ENCODE peak calls at places on chromosomes 13 and 19, in six cellular contexts. N, L, C, P, K and V are unnamed samples.

GRCh38 chr19:43464089-43464775 is 1.2 kb downstream of the LYPD3 start:
- DNase-seq in N (no peak), L (no peak), C (peak), P (no peak), K (no peak), V (peak)

GRCh38 chr13:26029581-26030136 is 22.2 kb downstream of the SHISA2 start:
- DNase-seq in N (no peak), L (no peak), C (no peak), P (no peak), K (no peak), V (no peak)

GRCh38 chr13:63551731-63552130 is 2136.1 kb upstream of the PCDH20 start:
- DNase-seq in N (no peak), L (no peak), C (no peak), P (no peak), K (no peak), V (no peak)

GRCh38 chr19:10885241-10886169 is 14.2 kb downstream of the CARM1 start:
- DNase-seq in N (no peak), L (no peak), C (no peak), P (no peak), K (peak), V (no peak)

GRCh38 chr13:45925151-45925550 is 73.6 kb upstream of the SIAH3 start:
- DNase-seq in N (no peak), L (peak), C (no peak), P (no peak), K (no peak), V (no peak)

GRCh38 chr19:55095260-55096060 is 19.8 kb downstream of the EPS8L1 start:
- DNase-seq in N (no peak), L (no peak), C (no peak), P (no peak), K (no peak), V (no peak)

GRCh38 chr13:107124129-107124718 is 556.3 kb upstream of the ARGLU1 start:
- DNase-seq in N (no peak), L (peak), C (no peak), P (no peak), K (peak), V (no peak)

GRCh38 chr19:45994456-45994988 is 745 bp upstream of the CCDC61 start:
- DNase-seq in N (no peak), L (peak), C (no peak), P (no peak), K (peak), V (no peak)

GRCh38 chr19:16001481-16002312 is 52.9 kb downstream of the OR10H4 start:
- DNase-seq in N (no peak), L (peak), C (no peak), P (peak), K (peak), V (peak)

GRCh38 chr13:100673376-100673830 is 1.2 kb downstream of the TMTC4 start:
- DNase-seq in N (no peak), L (no peak), C (peak), P (no peak), K (no peak), V (peak)

GRCh38 chr19:38056646-38057045 is 149.6 kb downstream of the SIPA1L3 start:
- DNase-seq in N (no peak), L (no peak), C (no peak), P (no peak), K (no peak), V (no peak)

GRCh38 chr13:85650613-85651012 is 148.6 kb downstream of the SLITRK6 start:
- DNase-seq in N (no peak), L (no peak), C (no peak), P (no peak), K (no peak), V (no peak)

GRCh38 chr19:9673912-9674668 is 810 bp downstream of the ZNF562 start:
- DNase-seq in N (no peak), L (peak), C (no peak), P (no peak), K (peak), V (no peak)

GRCh38 chr19:53646144-53646543 is 14.3 kb downstream of the DPRX start:
- DNase-seq in N (no peak), L (no peak), C (no peak), P (no peak), K (no peak), V (no peak)

GRCh38 chr13:64928704-64929499 is 2301.2 kb downstream of the PCDH9 start:
- DNase-seq in N (peak), L (peak), C (no peak), P (peak), K (peak), V (no peak)

GRCh38 chr13:110616103-110617101 is 1.1 kb downstream of the NAXD start:
- DNase-seq in N (no peak), L (peak), C (no peak), P (no peak), K (peak), V (no peak)

GRCh38 chr19:3357731-3358391 is 8.5 kb upstream of the NFIC start:
- DNase-seq in N (no peak), L (no peak), C (no peak), P (no peak), K (peak), V (no peak)

GRCh38 chr13:73169971-73170370 is 111.2 kb downstream of the KLF5 start:
- DNase-seq in N (no peak), L (no peak), C (no peak), P (no peak), K (no peak), V (no peak)

GRCh38 chr19:13884726-13885591 is 8.0 kb downstream of the NANOS3 start:
- DNase-seq in N (no peak), L (no peak), C (no peak), P (no peak), K (no peak), V (no peak)

GRCh38 chr19:677201-677600 is 1.0 kb downstream of the FSTL3 start:
- DNase-seq in N (no peak), L (peak), C (no peak), P (peak), K (peak), V (no peak)

GRCh38 chr19:55720214-55720746 is 17.9 kb downstream of the NLRP9 start:
- DNase-seq in N (no peak), L (no peak), C (no peak), P (no peak), K (no peak), V (no peak)

GRCh38 chr19:18220632-18221275 is 5.5 kb downstream of the PDE4C start:
- DNase-seq in N (no peak), L (no peak), C (no peak), P (no peak), K (no peak), V (no peak)

GRCh38 chr13:40207110-40207478 is 459.3 kb downstream of the FOXO1 start:
- DNase-seq in N (no peak), L (no peak), C (no peak), P (no peak), K (no peak), V (no peak)

GRCh38 chr19:10603084-10603872 is 16.2 kb upstream of the AP1M2 start:
- DNase-seq in N (no peak), L (no peak), C (no peak), P (no peak), K (peak), V (no peak)

GRCh38 chr19:46610851-46611770 is 10.0 kb downstream of the CALM3 start:
- DNase-seq in N (no peak), L (peak), C (no peak), P (no peak), K (peak), V (no peak)

GRCh38 chr19:19459707-19460251 is 54.3 kb downstream of the GATAD2A start:
- DNase-seq in N (peak), L (peak), C (no peak), P (no peak), K (peak), V (no peak)

GRCh38 chr13:43203781-43204180 is 180.4 kb downstream of the DNAJC15 start:
- DNase-seq in N (no peak), L (peak), C (no peak), P (no peak), K (peak), V (no peak)

GRCh38 chr19:7488736-7489353 is at the start of gene PEX11G:
- DNase-seq in N (peak), L (peak), C (peak), P (peak), K (peak), V (peak)

GRCh38 chr13:23673867-23674605 is 103.8 kb downstream of the TNFRSF19 start:
- DNase-seq in N (no peak), L (no peak), C (no peak), P (no peak), K (peak), V (no peak)

GRCh38 chr13:27481766-27482165 is 31.4 kb upstream of the MTIF3 start:
- DNase-seq in N (no peak), L (peak), C (peak), P (no peak), K (peak), V (peak)

GRCh38 chr13:44107357-44108121 is 227.8 kb downstream of the LACC1 start:
- DNase-seq in N (no peak), L (no peak), C (no peak), P (no peak), K (no peak), V (no peak)

GRCh38 chr13:114154476-114154875 is 22.1 kb upstream of the RASA3 start:
- DNase-seq in N (no peak), L (no peak), C (no peak), P (no peak), K (no peak), V (no peak)

GRCh38 chr13:113907637-113908617 is 44.1 kb upstream of the GAS6 start:
- DNase-seq in N (peak), L (peak), C (no peak), P (peak), K (peak), V (peak)

DNA sequence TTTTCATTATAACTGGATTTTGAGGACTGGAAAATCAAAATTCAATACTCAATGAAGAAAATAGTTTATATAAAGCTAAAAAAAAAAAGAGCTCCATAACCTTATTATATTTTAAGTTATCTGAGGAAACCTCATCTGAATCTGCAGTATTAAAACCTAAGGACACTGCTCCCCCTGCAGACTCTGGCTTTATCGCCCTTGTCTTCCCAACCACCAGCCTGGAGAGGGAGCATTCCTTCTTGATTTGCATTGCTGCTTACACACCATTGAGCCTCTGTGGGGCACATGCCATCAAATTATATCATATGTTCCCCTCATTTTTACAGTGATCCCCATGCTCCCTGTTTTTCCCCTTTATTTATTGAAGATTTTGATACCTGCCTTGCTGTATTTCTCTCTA is 871.4 kb upstream of the GPC6 start:
- DNase-seq in N (no peak), L (peak), C (peak), P (no peak), K (peak), V (no peak)
- TF ChIP-seq CTCF in N (no peak), L (peak), C (no peak), P (peak), K (no peak), V (peak)

GRCh38 chr19:49684983-49685553 is 4.3 kb upstream of the ADM5 start:
- DNase-seq in N (no peak), L (no peak), C (no peak), P (no peak), K (peak), V (no peak)
- TF ChIP-seq CTCF in N (no peak), L (no peak), C (no peak), P (no peak), K (no peak), V (no peak)

GRCh38 chr19:34218818-34219164 is 35.6 kb upstream of the GARRE1 start:
- DNase-seq in N (no peak), L (no peak), C (no peak), P (no peak), K (no peak), V (no peak)
- TF ChIP-seq CTCF in N (no peak), L (no peak), C (no peak), P (no peak), K (no peak), V (no peak)

DNA sequence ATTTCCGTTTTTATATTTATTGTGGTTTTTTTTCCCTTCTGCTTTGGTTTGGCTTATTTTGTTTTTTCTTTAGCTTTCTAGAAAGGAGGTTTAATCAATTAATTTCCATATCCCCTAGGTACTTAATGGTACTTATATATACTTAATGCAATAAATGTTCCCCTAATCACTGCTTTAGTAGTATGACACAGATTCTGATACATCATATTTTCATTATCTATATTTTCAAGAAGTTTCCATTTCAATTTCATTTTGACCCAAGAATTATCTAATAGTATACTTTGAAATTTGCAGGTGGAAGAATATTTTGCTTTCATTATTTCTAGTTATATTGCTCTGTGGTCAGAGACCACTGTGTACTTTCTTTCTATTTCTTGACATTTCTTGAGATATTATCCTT is 66.6 kb upstream of the STK24 start:
- DNase-seq in N (no peak), L (no peak), C (no peak), P (no peak), K (no peak), V (no peak)
- TF ChIP-seq CTCF in N (no peak), L (no peak), C (no peak), P (no peak), K (no peak), V (no peak)

GRCh38 chr13:79155883-79156282 is 250.2 kb downstream of the RBM26 start:
- DNase-seq in N (no peak), L (no peak), C (no peak), P (no peak), K (no peak), V (no peak)
- TF ChIP-seq CTCF in N (no peak), L (no peak), C (no peak), P (no peak), K (no peak), V (no peak)

DNA sequence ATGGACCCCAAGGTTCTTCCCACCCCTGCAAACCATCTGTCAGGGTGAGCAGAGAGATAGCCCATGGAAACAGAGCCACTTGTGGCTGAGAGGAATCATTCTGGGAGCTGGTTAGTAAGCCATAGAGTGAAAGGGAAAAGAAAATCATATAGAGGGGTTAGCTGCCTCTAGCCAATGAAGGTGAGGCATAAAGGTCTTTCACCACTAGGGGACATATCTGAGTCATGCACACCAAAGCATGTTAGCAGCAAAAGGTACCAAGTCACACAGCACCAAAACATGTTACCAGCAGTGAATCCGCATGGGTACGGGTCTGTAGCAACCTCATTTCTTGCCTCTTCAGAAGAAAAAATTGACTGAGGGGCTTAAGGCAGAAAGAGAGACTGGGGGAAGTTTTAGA is 76.7 kb upstream of the ZNF43 start:
- DNase-seq in N (no peak), L (no peak), C (no peak), P (no peak), K (no peak), V (no peak)
- TF ChIP-seq CTCF in N (no peak), L (no peak), C (no peak), P (no peak), K (no peak), V (no peak)

DNA sequence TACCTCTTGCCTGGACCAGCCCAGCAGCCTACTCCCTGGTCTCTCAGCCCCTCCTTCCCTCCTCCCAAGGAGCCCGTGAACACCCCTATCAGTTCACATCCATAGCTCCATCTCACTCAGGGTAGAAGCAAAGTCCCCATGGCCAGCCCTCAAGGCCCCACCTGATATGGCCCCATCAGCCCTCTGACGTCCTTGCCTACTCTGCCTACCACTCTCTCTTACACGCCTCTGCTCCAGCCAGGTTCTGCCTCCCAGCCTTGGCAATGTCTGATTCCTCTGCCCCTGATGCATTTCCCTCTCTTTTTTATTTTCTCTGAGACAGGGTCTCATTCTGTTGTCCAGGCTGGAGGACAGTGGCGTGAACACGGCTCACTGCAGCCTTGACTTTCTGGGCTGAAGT is 7.9 kb upstream of the SERTAD3 start:
- DNase-seq in N (no peak), L (no peak), C (no peak), P (no peak), K (no peak), V (no peak)
- TF ChIP-seq CTCF in N (no peak), L (no peak), C (no peak), P (no peak), K (no peak), V (no peak)

GRCh38 chr13:58960909-58961308 is 1202.8 kb downstream of the DIAPH3 start:
- DNase-seq in N (no peak), L (peak), C (no peak), P (no peak), K (no peak), V (no peak)
- TF ChIP-seq CTCF in N (no peak), L (no peak), C (peak), P (peak), K (no peak), V (peak)